ENCODE peak calls at places on chromosomes 3 and 15, in seven cellular contexts. W is small intestine, D is PC-9, A is IMR-90, G is neural progenitor cell, T is psoas muscle, U is H1. P is an unnamed sample. For H3K4me1 and H3K36me3, the result is how much of the 10 kb centered on the place peaks cover.

GRCh38 chr15:29934251-29934650 is 112.0 kb upstream of the TJP1 start:
- DNase-seq in D (peak), T (no peak), A (peak), W (peak), G (no peak), U (no peak), P (no peak)

GRCh38 chr3:168534761-168535160 is 439.0 kb upstream of the GOLIM4 start:
- DNase-seq in T (no peak), G (no peak), U (no peak), D (peak), W (no peak), A (no peak), P (no peak)

GRCh38 chr3:102529452-102529851 is 94.6 kb downstream of the ZPLD1 start:
- DNase-seq in G (peak), U (peak), T (no peak), D (no peak), W (peak), A (peak), P (peak)

GRCh38 chr15:66876731-66877545 is 174.9 kb downstream of the SMAD6 start:
- DNase-seq in U (no peak), G (no peak), W (no peak), T (no peak), D (no peak), A (no peak), P (no peak)

GRCh38 chr3:53224536-53224935 is 31.3 kb downstream of the TKT start:
- DNase-seq in W (no peak), U (no peak), D (no peak), G (no peak), T (no peak), A (no peak), P (no peak)

GRCh38 chr3:178537123-178537754 is 1.0 kb downstream of the KCNMB2 start:
- DNase-seq in A (no peak), G (no peak), D (no peak), U (no peak), T (no peak), W (peak), P (no peak)

GRCh38 chr3:9020396-9020795 is 57.1 kb upstream of the RAD18 start:
- DNase-seq in G (no peak), T (no peak), W (no peak), D (no peak), A (no peak), U (no peak), P (no peak)

GRCh38 chr3:71345429-71346027 is 238.0 kb downstream of the FOXP1 start:
- DNase-seq in U (no peak), D (no peak), G (no peak), A (peak), T (no peak), W (no peak), P (no peak)

GRCh38 chr3:86739244-86739643 is 251.7 kb downstream of the VGLL3 start:
- DNase-seq in G (no peak), T (no peak), D (no peak), A (no peak), W (no peak), U (no peak), P (no peak)

GRCh38 chr3:94032187-94032586 is 3.8 kb upstream of the STX19 start:
- DNase-seq in T (no peak), U (no peak), G (no peak), D (no peak), W (no peak), A (peak), P (no peak)

GRCh38 chr3:31170932-31171670 is 276.6 kb upstream of the GADL1 start:
- DNase-seq in G (no peak), U (no peak), W (no peak), T (no peak), D (peak), A (peak), P (no peak)

GRCh38 chr15:52020253-52021085 is 1.4 kb downstream of the MAPK6 start:
- DNase-seq in W (peak), U (no peak), T (no peak), D (no peak), A (peak), G (no peak), P (no peak)

GRCh38 chr15:36953346-36953745 is 147.0 kb downstream of the MEIS2 start:
- DNase-seq in A (peak), W (no peak), G (no peak), U (no peak), T (no peak), D (no peak), P (no peak)

GRCh38 chr3:171650193-171650592 is 160.1 kb downstream of the PLD1 start:
- DNase-seq in A (no peak), D (no peak), T (no peak), W (no peak), G (no peak), U (no peak), P (no peak)

GRCh38 chr15:68580883-68581155 is 2.0 kb downstream of the CORO2B start:
- DNase-seq in U (no peak), W (no peak), D (no peak), A (no peak), G (no peak), T (no peak), P (no peak)

GRCh38 chr3:197901626-197902025 is 48.4 kb upstream of the RPL35A start:
- DNase-seq in T (no peak), G (no peak), U (no peak), D (peak), W (no peak), A (no peak), P (no peak)

GRCh38 chr15:89662893-89663673 is 7.8 kb upstream of the KIF7 start:
- DNase-seq in T (peak), A (peak), W (no peak), U (no peak), G (no peak), D (peak), P (no peak)

GRCh38 chr3:74273091-74273490 is 341.4 kb downstream of the CNTN3 start:
- DNase-seq in T (no peak), D (no peak), A (peak), G (no peak), U (no peak), W (no peak), P (no peak)

GRCh38 chr3:31568649-31569048 is 35.9 kb downstream of the STT3B start:
- DNase-seq in G (no peak), A (no peak), T (no peak), W (no peak), D (no peak), U (no peak), P (no peak)

GRCh38 chr3:132723024-132723462 is 834 bp upstream of the NPHP3 start:
- DNase-seq in D (no peak), U (no peak), G (no peak), A (no peak), T (no peak), W (no peak), P (no peak)

GRCh38 chr15:68210821-68211655 is 5.9 kb upstream of the CALML4 start:
- DNase-seq in U (no peak), A (peak), T (peak), G (peak), W (peak), D (no peak), P (peak)

GRCh38 chr3:187725653-187726370 is 19.5 kb downstream of the BCL6 start:
- DNase-seq in T (no peak), U (no peak), D (no peak), W (no peak), A (no peak), G (no peak), P (no peak)

GRCh38 chr15:77992356-77993222 is 84.9 kb downstream of the TBC1D2B start:
- DNase-seq in A (no peak), D (no peak), U (no peak), W (no peak), T (no peak), G (no peak), P (no peak)

GRCh38 chr15:93803406-93803805 is 428.0 kb upstream of the MCTP2 start:
- DNase-seq in W (no peak), U (no peak), A (no peak), D (no peak), G (peak), T (peak), P (no peak)

GRCh38 chr15:47505712-47506542 is 211.4 kb upstream of the SEMA6D start:
- DNase-seq in G (no peak), U (no peak), W (no peak), D (no peak), A (peak), T (no peak), P (no peak)

GRCh38 chr15:40094156-40094555 is 14.5 kb downstream of the BMF start:
- DNase-seq in D (no peak), A (no peak), T (no peak), W (no peak), U (no peak), G (no peak), P (no peak)

GRCh38 chr15:73905224-73905827 is 20.9 kb upstream of the LOXL1 start:
- DNase-seq in D (no peak), G (no peak), A (no peak), W (no peak), U (no peak), T (no peak), P (no peak)

GRCh38 chr15:73904026-73904815 is 22.0 kb upstream of the LOXL1 start:
- DNase-seq in A (no peak), U (no peak), G (no peak), D (no peak), T (no peak), W (peak), P (no peak)

GRCh38 chr15:73908030-73908821 is 18.0 kb upstream of the LOXL1 start:
- DNase-seq in A (peak), D (peak), G (peak), U (no peak), W (peak), T (peak), P (peak)

GRCh38 chr15:73907018-73907394 is 19.3 kb upstream of the LOXL1 start:
- DNase-seq in U (no peak), W (no peak), G (no peak), D (no peak), A (no peak), T (no peak), P (no peak)

DNA sequence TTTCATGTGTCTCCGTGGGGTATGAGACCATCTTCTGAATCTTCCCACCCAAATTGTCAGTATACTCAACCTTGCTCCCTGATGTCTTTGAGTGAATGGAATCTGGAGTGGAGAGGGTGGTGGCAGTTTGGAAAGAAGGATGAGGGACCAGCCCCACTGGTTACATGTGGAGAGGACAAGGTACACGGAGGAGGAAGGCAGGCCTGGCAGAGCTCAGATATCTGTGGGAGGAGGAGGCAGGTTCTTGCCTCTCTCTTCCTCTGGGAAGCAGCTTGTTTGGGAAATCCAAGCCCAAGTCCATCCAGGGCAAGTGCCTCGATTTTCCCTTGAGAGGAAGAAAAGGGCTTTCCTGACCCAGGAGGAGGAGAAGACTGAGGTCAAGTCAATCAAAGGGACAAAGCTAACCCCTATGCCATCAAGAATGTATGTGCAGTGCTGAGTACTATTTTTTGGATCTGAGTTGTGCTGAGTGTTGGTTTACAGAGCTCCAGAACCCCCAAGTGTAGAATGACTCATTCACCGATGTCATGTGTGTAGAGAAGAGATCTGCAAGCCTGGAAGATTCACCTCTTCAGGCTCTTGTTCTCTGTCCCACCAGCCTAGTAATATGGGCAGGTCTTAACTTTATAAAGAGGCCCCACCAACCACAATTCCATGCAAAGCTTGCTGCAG is 19.8 kb upstream of the LOXL1 start:
- DNase-seq in T (no peak), A (peak), W (peak), U (no peak), D (no peak), G (no peak), P (no peak)
- H3K4me1 ChIP-seq in T (under half), A (under half), W (under half), U (under half), D (under half), G (under half), P (under half)

DNA sequence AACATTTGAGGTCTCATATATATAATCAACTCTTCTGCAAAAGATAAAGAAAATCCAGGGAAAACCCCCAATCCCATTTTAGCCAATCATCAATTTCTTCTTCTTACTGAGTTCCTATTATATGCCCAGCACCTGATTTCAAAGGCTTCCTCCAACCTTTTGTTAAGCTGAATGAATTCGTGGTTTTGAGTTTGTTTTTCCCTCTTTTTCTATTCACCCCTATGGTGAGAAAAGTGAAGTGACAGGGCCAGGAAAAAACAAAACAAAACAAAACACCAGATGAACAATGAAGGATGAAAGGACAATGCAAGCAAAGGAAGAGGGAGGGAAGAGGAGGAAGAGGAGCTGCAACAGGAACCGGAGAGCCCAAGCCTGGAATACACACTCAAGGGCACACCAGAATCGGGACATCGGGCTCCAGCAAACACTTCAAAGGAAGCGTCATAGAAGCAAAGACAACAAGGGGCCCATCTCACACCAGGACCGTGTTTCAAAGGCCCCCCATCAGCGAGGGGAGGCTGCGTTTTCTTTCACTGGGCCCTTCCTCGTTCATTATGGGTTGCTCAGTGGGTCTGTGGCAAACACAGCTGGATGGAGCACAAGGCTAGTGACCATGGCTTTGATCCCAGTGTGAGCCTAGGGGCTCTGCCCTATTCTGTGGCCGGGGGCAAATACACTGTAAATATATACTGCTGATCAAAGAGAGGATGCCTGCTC is 50.2 kb downstream of the VGLL4 start:
- DNase-seq in A (no peak), W (no peak), G (peak), D (no peak), U (no peak), T (no peak), P (no peak)
- H3K36me3 ChIP-seq in A (under half), W (under half), G (under half), D (under half), U (under half), T (under half), P (under half)

DNA sequence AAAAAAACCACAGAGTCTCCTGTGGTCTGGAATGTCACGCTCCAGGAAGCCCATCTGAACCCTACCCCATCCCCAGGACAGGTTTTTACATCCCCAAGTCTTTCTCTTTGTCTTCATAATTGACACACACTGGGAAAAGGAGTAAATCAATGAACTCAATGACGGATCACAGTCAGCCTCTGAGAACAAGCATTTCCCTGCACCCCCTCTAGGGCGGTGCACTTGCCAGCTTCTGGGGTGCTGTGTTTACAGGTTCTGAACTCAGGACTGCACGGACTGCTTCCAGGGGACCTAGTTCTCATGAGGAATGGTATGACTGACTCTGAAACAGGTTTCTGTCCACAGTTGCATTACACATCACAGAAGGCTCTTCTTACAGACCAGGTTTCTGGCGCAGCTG is 81.1 kb downstream of the NUP210 start:
- DNase-seq in G (no peak), D (no peak), W (no peak), U (no peak), T (no peak), A (no peak), P (no peak)
- H3K4me3 ChIP-seq in G (no peak), D (no peak), W (no peak), U (no peak), T (no peak), A (no peak), P (no peak)

GRCh38 chr3:141412936-141413354 is 44.6 kb downstream of the ZBTB38 start:
- DNase-seq in D (no peak), W (no peak), G (peak), U (no peak), A (peak), T (peak), P (no peak)
- H3K4me1 ChIP-seq in D (under half), W (under half), G (under half), U (under half), A (under half), T (under half), P (under half)

DNA sequence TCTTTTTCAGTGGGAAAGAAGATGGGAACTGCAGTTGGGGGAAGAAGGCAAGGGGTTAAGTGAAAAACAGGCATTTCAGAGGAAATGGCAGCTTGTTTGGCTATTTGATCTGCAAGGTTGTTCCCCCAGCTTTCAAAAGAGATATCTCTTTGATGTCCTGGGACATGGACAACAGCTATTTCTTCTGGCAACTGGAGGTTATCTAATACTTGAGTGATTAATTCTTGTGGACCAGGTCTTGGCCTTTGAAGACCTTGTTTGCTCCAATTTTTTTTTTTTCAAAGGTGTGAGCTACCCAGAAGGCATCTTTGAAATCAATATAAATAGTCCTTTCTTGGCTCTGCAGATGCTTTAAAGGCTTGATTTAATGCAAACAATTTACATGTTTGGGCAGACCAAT is 51.5 kb downstream of the KATNBL1 start:
- DNase-seq in W (no peak), U (no peak), A (no peak), G (no peak), T (no peak), D (no peak), P (no peak)
- H3K36me3 ChIP-seq in W (under half), U (under half), A (under half), G (under half), T (under half), D (under half), P (half or more)

GRCh38 chr15:86615411-86615810 is 535.7 kb downstream of the AGBL1 start:
- DNase-seq in T (no peak), U (no peak), A (no peak), D (no peak), G (no peak), W (peak), P (no peak)

GRCh38 chr15:86609275-86609674 is 529.6 kb downstream of the AGBL1 start:
- DNase-seq in W (peak), D (no peak), T (no peak), G (no peak), A (no peak), U (no peak), P (no peak)

GRCh38 chr15:86608461-86608860 is 528.8 kb downstream of the AGBL1 start:
- DNase-seq in A (no peak), D (no peak), W (no peak), T (peak), G (peak), U (no peak), P (no peak)

GRCh38 chr15:86610038-86610437 is 530.4 kb downstream of the AGBL1 start:
- DNase-seq in W (no peak), D (no peak), G (no peak), A (no peak), U (no peak), T (no peak), P (no peak)

DNA sequence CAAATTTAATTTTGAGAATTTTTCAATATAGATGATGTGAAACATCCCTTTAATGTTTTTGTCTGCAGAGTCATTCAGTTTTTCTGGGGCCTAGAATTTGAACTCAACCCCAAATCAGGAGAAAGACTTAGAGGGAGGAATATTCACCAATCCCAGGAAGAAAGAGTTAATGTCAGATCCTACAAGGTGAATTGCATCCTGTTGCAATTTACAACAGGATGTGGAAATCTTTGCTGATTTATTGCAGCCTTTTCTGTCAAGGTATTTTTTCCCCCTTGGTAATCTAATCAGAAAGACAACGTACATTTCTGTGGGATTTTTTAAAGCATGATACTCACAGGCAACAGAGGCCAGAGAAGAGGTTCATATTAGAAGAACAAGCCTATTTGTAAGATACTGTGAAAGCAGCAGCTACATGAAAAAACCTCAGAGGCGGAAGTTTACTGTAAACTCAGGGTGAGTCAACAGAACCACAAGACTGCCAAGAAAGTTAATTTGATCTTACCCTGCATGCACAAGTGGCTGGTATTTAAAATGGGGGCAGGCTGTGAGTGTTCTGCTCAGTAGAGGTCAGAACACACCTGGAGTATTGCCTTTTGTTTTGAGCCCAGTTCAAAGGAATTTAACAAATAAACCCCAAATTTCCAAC is 531.8 kb downstream of the AGBL1 start:
- DNase-seq in A (no peak), W (peak), D (no peak), G (no peak), U (no peak), T (no peak), P (no peak)
- H3K4me3 ChIP-seq in A (no peak), W (no peak), D (no peak), G (no peak), U (no peak), T (no peak), P (no peak)

GRCh38 chr15:25789616-25790002 is 73.5 kb downstream of the ATP10A start:
- DNase-seq in A (no peak), W (no peak), U (no peak), G (no peak), D (no peak), T (no peak), P (no peak)

GRCh38 chr15:25790003-25790660 is 73.0 kb downstream of the ATP10A start:
- DNase-seq in A (peak), U (no peak), D (no peak), W (no peak), G (no peak), T (peak), P (no peak)

GRCh38 chr15:25787855-25788521 is 75.1 kb downstream of the ATP10A start:
- DNase-seq in T (no peak), W (no peak), U (no peak), D (no peak), G (no peak), A (peak), P (no peak)

GRCh38 chr15:25787381-25787780 is 75.7 kb downstream of the ATP10A start:
- DNase-seq in G (no peak), T (no peak), U (no peak), D (no peak), W (no peak), A (peak), P (no peak)

GRCh38 chr15:25789206-25789605 is 73.9 kb downstream of the ATP10A start:
- DNase-seq in G (no peak), U (no peak), A (peak), W (no peak), D (no peak), T (no peak), P (no peak)
- H3K4me1 ChIP-seq in G (under half), U (under half), A (under half), W (under half), D (under half), T (under half), P (under half)